ENCODE peak calls at places on chromosome 19, in four cellular contexts. V, D, J and G are unnamed samples.

GRCh38 chr19:4456843-4457653 is 546 bp downstream of the UBXN6 start:
- DNase-seq in D (no peak), J (peak; percentile 35), V (peak; percentile 72), G (peak; percentile 56)

GRCh38 chr19:5850743-5851293 is 431 bp downstream of the FUT3 start:
- DNase-seq in V (no peak), D (no peak), J (no peak), G (peak; percentile 53)

GRCh38 chr19:3613765-3614661 is 7.3 kb upstream of the TBXA2R start:
- DNase-seq in D (no peak), J (no peak), V (no peak), G (no peak)

GRCh38 chr19:35549174-35549788 is 3.9 kb downstream of the TMEM147 start:
- DNase-seq in J (peak; percentile 96), V (peak; percentile 69), D (no peak), G (peak; percentile 56)

GRCh38 chr19:51195616-51196015 is 29.3 kb upstream of the CD33 start:
- DNase-seq in V (no peak), D (no peak), J (no peak), G (no peak)

GRCh38 chr19:21789761-21790160 is 22.4 kb upstream of the ZNF100 start:
- DNase-seq in J (no peak), D (no peak), V (no peak), G (no peak)

GRCh38 chr19:35353635-35354034 is 4.6 kb upstream of the FFAR3 start:
- DNase-seq in D (no peak), V (no peak), J (no peak), G (no peak)

GRCh38 chr19:14023404-14024235 is 4.3 kb upstream of the RLN3 start:
- DNase-seq in J (peak; percentile 58), V (peak; percentile 77), D (no peak), G (peak; percentile 44)

GRCh38 chr19:48171584-48172170 is 1.2 kb downstream of the ZSWIM9 start:
- DNase-seq in D (no peak), V (no peak), J (no peak), G (no peak)

GRCh38 chr19:15576526-15577156 is 38.4 kb upstream of the CYP4F8 start:
- DNase-seq in D (no peak), V (no peak), J (no peak), G (no peak)

GRCh38 chr19:6233827-6234511 is 45.8 kb downstream of the MLLT1 start:
- DNase-seq in V (no peak), D (no peak), J (no peak), G (no peak)

GRCh38 chr19:9018163-9018875 is 8.1 kb upstream of the MUC16 start:
- DNase-seq in J (peak; percentile 14), D (no peak), V (no peak), G (no peak)

GRCh38 chr19:39613597-39613996 is 11.3 kb downstream of the LGALS13 start:
- DNase-seq in D (no peak), J (no peak), V (no peak), G (no peak)

GRCh38 chr19:41995959-41996797 is 2.1 kb upstream of the ATP1A3 start:
- DNase-seq in V (peak; percentile 74), J (peak; percentile 72), D (no peak), G (no peak)

GRCh38 chr19:32914879-32915278 is 45.3 kb upstream of the SLC7A9 start:
- DNase-seq in V (no peak), J (no peak), D (no peak), G (no peak)

GRCh38 chr19:1363599-1363998 is 20.1 kb upstream of the NDUFS7 start:
- DNase-seq in J (no peak), V (no peak), D (no peak), G (no peak)

GRCh38 chr19:13693933-13694332 is 70.4 kb upstream of the MRI1 start:
- DNase-seq in V (no peak), J (no peak), D (no peak), G (no peak)

GRCh38 chr19:19027228-19027627 is 6.1 kb downstream of the SUGP2 start:
- DNase-seq in D (no peak), J (no peak), V (no peak), G (no peak)

GRCh38 chr19:57850553-57851017 is 926 bp downstream of the ZNF587 start:
- DNase-seq in D (no peak), J (peak; percentile 15), V (peak; percentile 36), G (peak; percentile 31)
- TF ChIP-seq USF2 in D (no peak), J (no peak), V (no peak), G (no peak)

GRCh38 chr19:10975374-10976036 is 14.7 kb downstream of the SMARCA4 start:
- DNase-seq in J (no peak), V (no peak), D (no peak), G (peak; percentile 66)
- TF ChIP-seq USF2 in J (no peak), V (no peak), D (no peak), G (no peak)

GRCh38 chr19:44681992-44682790 is 10.9 kb downstream of the CEACAM19 start:
- DNase-seq in D (no peak), J (no peak), V (no peak), G (no peak)

GRCh38 chr19:44684892-44685847 is 13.8 kb upstream of the CEACAM16 start:
- DNase-seq in J (peak; percentile 95), V (no peak), D (no peak), G (peak; percentile 97)

GRCh38 chr19:44685877-44686276 is 13.1 kb upstream of the CEACAM16 start:
- DNase-seq in V (no peak), D (no peak), J (peak; percentile 60), G (peak; percentile 74)

GRCh38 chr19:44682807-44683206 is 11.5 kb downstream of the CEACAM19 start:
- DNase-seq in V (no peak), J (no peak), D (no peak), G (no peak)

GRCh38 chr19:44683434-44684210 is 12.3 kb downstream of the CEACAM19 start:
- DNase-seq in J (no peak), V (no peak), D (no peak), G (no peak)
- TF ChIP-seq USF2 in J (no peak), V (no peak), D (no peak), G (no peak)

GRCh38 chr19:55372316-55373081 is 2.2 kb upstream of the IL11 start:
- DNase-seq in J (peak; percentile 71), V (no peak), D (no peak), G (peak; percentile 84)

GRCh38 chr19:55368701-55369563 is 1.3 kb downstream of the IL11 start:
- DNase-seq in V (peak; percentile 49), D (no peak), J (no peak), G (peak; percentile 49)

GRCh38 chr19:55370305-55370988 is at the start of gene IL11:
- DNase-seq in V (no peak), D (no peak), J (peak; percentile 65), G (peak; percentile 78)

GRCh38 chr19:55368106-55368505 is 2.2 kb downstream of the IL11 start:
- DNase-seq in D (no peak), V (no peak), J (no peak), G (no peak)

GRCh38 chr19:55369651-55370304 is 485 bp downstream of the IL11 start:
- DNase-seq in D (no peak), J (peak; percentile 98), V (peak; percentile 82), G (peak; percentile 76)
- TF ChIP-seq USF2 in D (no peak), J (no peak), V (no peak), G (no peak)